ENCODE peak calls at places on chromosome 1, in eight cellular contexts. X is ecto neural progenitor cell; S is stimulated activated CD4-positive, alpha-beta T cell treated with anti-CD3 and anti-CD28 coated beads, Interleukin-1b, Interleukin-23, amount 100 ng/mL, for 4 hours; R is activated CD8-positive, alpha-beta memory T cell treated with anti-CD3 and anti-CD28 coated beads for 1 hour; I is omental fat pad; N is brain microvascular endothelial cell; Q is K562; C is body of pancreas. D is an unnamed sample.

GRCh38 chr1:244239261-244239770 is 188.2 kb downstream of the ZBTB18 start:
- DNase-seq in X (no peak), S (no peak), R (no peak), I (no peak), N (no peak), Q (no peak), C (no peak), D (no peak)

GRCh38 chr1:165763442-165763841 is 5.2 kb downstream of the TMCO1 start:
- DNase-seq in X (no peak), S (no peak), R (no peak), I (no peak), N (no peak), Q (no peak), C (no peak), D (no peak)

GRCh38 chr1:2988256-2988655 is 33.0 kb upstream of the ACTRT2 start:
- DNase-seq in X (no peak), S (no peak), R (no peak), I (no peak), N (no peak), Q (no peak), C (no peak), D (no peak)

GRCh38 chr1:163069655-163070277 is 605 bp downstream of the RGS4 start:
- DNase-seq in X (no peak), S (no peak), R (no peak), I (no peak), N (no peak), Q (no peak), C (no peak), D (no peak)

GRCh38 chr1:151535326-151536271 is 4.5 kb upstream of the TUFT1 start:
- DNase-seq in X (no peak), S (no peak), R (no peak), I (no peak), N (no peak), Q (no peak), C (no peak), D (no peak)

GRCh38 chr1:89274431-89274857 is 1.8 kb upstream of the GBP5 start:
- DNase-seq in X (no peak), S (no peak), R (no peak), I (no peak), N (no peak), Q (no peak), C (no peak), D (no peak)

GRCh38 chr1:64060611-64061302 is 142.7 kb upstream of the UBE2U start:
- DNase-seq in X (no peak), S (no peak), R (no peak), I (no peak), N (no peak), Q (no peak), C (no peak), D (no peak)

GRCh38 chr1:174666248-174666647 is 218.5 kb downstream of the GPR52 start:
- DNase-seq in X (no peak), S (no peak), R (no peak), I (no peak), N (no peak), Q (no peak), C (no peak), D (no peak)

GRCh38 chr1:25848531-25848930 is 10.7 kb downstream of the AUNIP start:
- DNase-seq in X (no peak), S (no peak), R (no peak), I (no peak), N (no peak), Q (no peak), C (no peak), D (no peak)

GRCh38 chr1:99808391-99809115 is 41.6 kb upstream of the AGL start:
- DNase-seq in X (no peak), S (no peak), R (no peak), I (no peak), N (peak; percentile 88), Q (peak; percentile 78), C (peak; percentile 28), D (no peak)

GRCh38 chr1:175174702-175175102 is 17.9 kb downstream of the KIAA0040 start:
- DNase-seq in X (no peak), S (no peak), R (no peak), I (no peak), N (no peak), Q (no peak), C (no peak), D (no peak)

GRCh38 chr1:10437052-10437451 is 6.8 kb downstream of the CENPS start:
- DNase-seq in X (no peak), S (no peak), R (no peak), I (no peak), N (no peak), Q (no peak), C (no peak), D (no peak)

GRCh38 chr1:36966242-36966641 is 68.1 kb downstream of the GRIK3 start:
- DNase-seq in X (peak; percentile 61), S (peak; percentile 3), R (no peak), I (no peak), N (peak; percentile 0), Q (peak; percentile 66), C (no peak), D (no peak)

GRCh38 chr1:223489439-223489838 is 96.2 kb downstream of the CCDC185 start:
- DNase-seq in X (no peak), S (no peak), R (no peak), I (no peak), N (no peak), Q (no peak), C (no peak), D (no peak)

GRCh38 chr1:30901798-30902652 is 6.5 kb downstream of the SDC3 start:
- DNase-seq in X (no peak), S (no peak), R (no peak), I (no peak), N (no peak), Q (no peak), C (peak; percentile 50), D (peak; percentile 33)

GRCh38 chr1:193462629-193463320 is 276.4 kb upstream of the B3GALT2 start:
- DNase-seq in X (no peak), S (no peak), R (no peak), I (no peak), N (peak; percentile 9), Q (no peak), C (no peak), D (no peak)

D was measured in stomach.